ENCODE peak calls at places on chromosome 18, in seven cellular contexts. F is SK-N-SH, A is GM12878, Y is HepG2, I is H1, U is GM12892, C is K562. O is an unnamed sample.

GRCh38 chr18:2848879-2849254 is 2.1 kb downstream of the EMILIN2 start:
- DNase-seq in F (no peak), A (no peak), Y (no peak), I (no peak), U (no peak), C (peak), O (no peak)

GRCh38 chr18:8797206-8797605 is 91.8 kb downstream of the MTCL1 start:
- DNase-seq in F (no peak), A (no peak), Y (peak), I (no peak), U (no peak), C (no peak), O (no peak)

GRCh38 chr18:74976331-74976909 is 232.5 kb downstream of the PTGR3 start:
- DNase-seq in F (peak), A (no peak), Y (peak), I (no peak), U (no peak), C (no peak), O (no peak)

GRCh38 chr18:12001400-12001799 is 20.1 kb downstream of the IMPA2 start:
- DNase-seq in F (no peak), A (no peak), Y (no peak), I (no peak), U (no peak), C (no peak), O (no peak)

GRCh38 chr18:55119434-55119833 is 160.2 kb upstream of the CCDC68 start:
- DNase-seq in F (no peak), A (no peak), Y (no peak), I (no peak), U (no peak), C (peak), O (no peak)

GRCh38 chr18:78939105-78939504 is 40.5 kb upstream of the SALL3 start:
- DNase-seq in F (no peak), A (no peak), Y (no peak), I (no peak), U (no peak), C (no peak), O (peak)

GRCh38 chr18:2970762-2971659 is 41.9 kb downstream of the LPIN2 start:
- DNase-seq in F (no peak), A (no peak), Y (no peak), I (no peak), U (no peak), C (no peak), O (no peak)

GRCh38 chr18:26721876-26722581 is 143.5 kb downstream of the AQP4 start:
- DNase-seq in F (no peak), A (no peak), Y (no peak), I (no peak), U (no peak), C (no peak), O (no peak)

GRCh38 chr18:46264255-46264654 is 160.1 kb downstream of the HAUS1 start:
- DNase-seq in F (no peak), A (no peak), Y (peak), I (no peak), U (no peak), C (peak), O (no peak)

GRCh38 chr18:22559414-22560282 is 141.9 kb upstream of the CTAGE1 start:
- DNase-seq in F (peak), A (no peak), Y (peak), I (peak), U (peak), C (peak), O (no peak)

GRCh38 chr18:63107171-63107850 is 212.3 kb downstream of the BCL2 start:
- DNase-seq in F (no peak), A (no peak), Y (no peak), I (no peak), U (no peak), C (no peak), O (no peak)

GRCh38 chr18:49007663-49008062 is 56.9 kb upstream of the SMAD7 start:
- DNase-seq in F (no peak), A (no peak), Y (no peak), I (no peak), U (no peak), C (no peak), O (no peak)

GRCh38 chr18:78796693-78797455 is 182.7 kb upstream of the SALL3 start:
- DNase-seq in F (no peak), A (no peak), Y (no peak), I (no peak), U (no peak), C (no peak), O (no peak)

GRCh38 chr18:37207343-37207742 is 358.3 kb downstream of the CELF4 start:
- DNase-seq in F (no peak), A (no peak), Y (no peak), I (no peak), U (no peak), C (no peak), O (no peak)

GRCh38 chr18:43303376-43303775 is 26.1 kb upstream of the SYT4 start:
- DNase-seq in F (no peak), A (no peak), Y (no peak), I (no peak), U (no peak), C (no peak), O (no peak)

GRCh38 chr18:5309888-5310470 is 14.5 kb upstream of the ZBTB14 start:
- DNase-seq in F (no peak), A (peak), Y (no peak), I (no peak), U (peak), C (no peak), O (peak)

GRCh38 chr18:74082476-74083070 is 65.1 kb downstream of the FBXO15 start:
- DNase-seq in F (peak), A (peak), Y (peak), I (peak), U (peak), C (no peak), O (peak)

GRCh38 chr18:377088-377487 is 109.2 kb upstream of the THOC1 start:
- DNase-seq in F (peak), A (no peak), Y (no peak), I (peak), U (no peak), C (no peak), O (no peak)

GRCh38 chr18:382423-382984 is 114.7 kb upstream of the THOC1 start:
- DNase-seq in F (no peak), A (no peak), Y (no peak), I (no peak), U (no peak), C (no peak), O (no peak)

GRCh38 chr18:383135-383534 is 115.3 kb upstream of the THOC1 start:
- DNase-seq in F (no peak), A (no peak), Y (no peak), I (no peak), U (no peak), C (no peak), O (no peak)

GRCh38 chr18:378039-378438 is 110.2 kb upstream of the THOC1 start:
- DNase-seq in F (no peak), A (no peak), Y (no peak), I (no peak), U (no peak), C (no peak), O (no peak)

DNA sequence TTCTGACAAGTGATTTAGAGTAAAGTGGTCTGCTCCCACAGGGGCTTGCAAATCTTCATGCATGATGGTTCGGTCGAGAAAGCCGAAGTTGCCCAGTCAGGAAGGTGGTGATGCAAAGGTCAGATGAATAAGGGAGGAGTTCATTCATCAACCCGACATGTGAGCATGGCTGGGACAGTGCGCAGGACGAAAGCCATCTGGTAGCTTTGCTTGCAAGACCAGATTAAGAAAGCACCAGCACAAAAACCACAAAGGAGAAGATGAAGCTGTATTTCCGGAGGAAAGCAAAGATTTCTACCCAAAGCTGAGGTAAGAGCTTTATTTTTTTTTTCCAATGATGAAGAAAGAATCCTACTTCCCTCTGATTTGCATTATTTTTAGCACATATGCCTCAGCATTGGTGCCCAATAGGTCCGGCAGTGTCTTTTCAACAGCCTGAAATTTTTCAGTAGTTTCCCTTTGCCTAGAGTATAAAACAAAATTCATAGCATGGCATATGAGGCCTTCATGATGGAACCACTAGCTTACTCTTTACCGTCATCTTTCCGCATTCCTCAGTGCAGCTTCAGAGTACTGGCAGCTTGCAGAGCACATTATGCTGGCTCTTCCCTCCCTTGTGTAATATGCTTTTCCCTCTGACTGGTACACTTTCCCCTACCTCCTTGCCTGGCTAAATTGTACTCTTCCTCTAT is 112.0 kb upstream of the THOC1 start:
- DNase-seq in F (no peak), A (no peak), Y (no peak), I (no peak), U (no peak), C (no peak), O (no peak)
- TF ChIP-seq TAF1 in F (no peak), A (no peak), Y (no peak), I (no peak), U (no peak), C (no peak), O (no peak)

GRCh38 chr18:27991391-27991790 is 185.5 kb downstream of the CDH2 start:
- DNase-seq in F (no peak), A (no peak), Y (peak), I (no peak), U (no peak), C (no peak), O (no peak)
- TF ChIP-seq TAF1 in F (no peak), A (no peak), Y (no peak), I (no peak), U (no peak), C (no peak), O (no peak)

GRCh38 chr18:44897445-44898215 is 216.9 kb downstream of the SETBP1 start:
- DNase-seq in F (no peak), A (no peak), Y (no peak), I (no peak), U (no peak), C (no peak), O (no peak)
- TF ChIP-seq TAF1 in F (no peak), A (no peak), Y (no peak), I (no peak), U (no peak), C (no peak), O (no peak)

GRCh38 chr18:69109686-69110085 is 291.0 kb upstream of the DOK6 start:
- DNase-seq in F (no peak), A (no peak), Y (no peak), I (no peak), U (no peak), C (no peak), O (no peak)
- TF ChIP-seq TAF1 in F (no peak), A (no peak), Y (no peak), I (no peak), U (no peak), C (no peak), O (no peak)